ENCODE peak calls at places on chromosome X, in four cellular contexts. Z is Calu3, F is HepG2, O is ovary. G is an unnamed sample.

GRCh38 chrX:71632923-71633657 is 14.8 kb upstream of the CXCR3 start:
- DNase-seq in Z (no peak), F (no peak), O (no peak), G (no peak)

GRCh38 chrX:47191331-47191730 is 2.3 kb upstream of the UBA1 start:
- DNase-seq in Z (peak; percentile 30), O (no peak), F (no peak), G (no peak)

GRCh38 chrX:44459501-44459900 is 83.2 kb downstream of the FUNDC1 start:
- DNase-seq in Z (peak; percentile 21), F (peak; percentile 8), O (no peak), G (no peak)

GRCh38 chrX:53595266-53595810 is 91.2 kb downstream of the HUWE1 start:
- DNase-seq in O (no peak), F (no peak), Z (no peak), G (no peak)

GRCh38 chrX:645024-645376 is 14.4 kb downstream of the SHOX start:
- DNase-seq in O (no peak), Z (no peak), F (no peak), G (no peak)

GRCh38 chrX:23901805-23902204 is 5.9 kb downstream of the APOO start:
- DNase-seq in F (peak; percentile 77), Z (peak; percentile 44), O (peak; percentile 33), G (no peak)

GRCh38 chrX:24002792-24003191 is 24.2 kb downstream of the KLHL15 start:
- DNase-seq in F (no peak), O (no peak), Z (no peak), G (no peak)

GRCh38 chrX:87475793-87476192 is 41.8 kb upstream of the KLHL4 start:
- DNase-seq in O (no peak), F (no peak), Z (no peak), G (no peak)

GRCh38 chrX:47145408-47146120 is 543 bp downstream of the RBM10 start:
- DNase-seq in Z (no peak), O (no peak), F (no peak), G (peak; percentile 47)

GRCh38 chrX:8306296-8306975 is 135.4 kb upstream of the VCX2 start:
- DNase-seq in O (no peak), Z (no peak), F (no peak), G (no peak)

GRCh38 chrX:41559235-41559634 is 112.1 kb downstream of the NYX start:
- DNase-seq in F (no peak), Z (no peak), O (no peak), G (no peak)

GRCh38 chrX:46913710-46914109 is 1.5 kb downstream of the JADE3 start:
- DNase-seq in Z (peak; percentile 5), F (peak; percentile 39), O (peak; percentile 31), G (no peak)

GRCh38 chrX:19190902-19191301 is 68.6 kb upstream of the ADGRG2 start:
- DNase-seq in O (no peak), Z (no peak), F (no peak), G (no peak)

GRCh38 chrX:57044226-57044625 is 48.9 kb upstream of the SPIN3 start:
- DNase-seq in F (no peak), O (no peak), Z (no peak), G (no peak)

GRCh38 chrX:7127058-7127457 is 20.5 kb upstream of the STS start:
- DNase-seq in F (no peak), O (no peak), Z (no peak), G (no peak)

GRCh38 chrX:15882704-15883539 is 28.3 kb upstream of the AP1S2 start:
- DNase-seq in Z (peak; percentile 16), F (no peak), O (no peak), G (no peak)

GRCh38 chrX:43861750-43862149 is 20.5 kb downstream of the MAOB start:
- DNase-seq in O (no peak), Z (peak; percentile 52), F (peak; percentile 56), G (no peak)

GRCh38 chrX:65677954-65678469 is 10.6 kb downstream of the MSN start:
- DNase-seq in Z (peak; percentile 5), F (no peak), O (peak; percentile 44), G (no peak)

GRCh38 chrX:45011131-45011530 is 138.1 kb downstream of the KDM6A start:
- DNase-seq in Z (no peak), O (no peak), F (no peak), G (no peak)

GRCh38 chrX:134776844-134777370 is 118.6 kb upstream of the PLAC1 start:
- DNase-seq in O (no peak), F (no peak), Z (no peak), G (no peak)

GRCh38 chrX:13697440-13697839 is 8.5 kb downstream of the RAB9A start:
- DNase-seq in O (no peak), Z (no peak), F (no peak), G (no peak)

GRCh38 chrX:70134116-70134477 is 850 bp downstream of the IGBP1 start:
- DNase-seq in O (no peak), Z (no peak), F (peak; percentile 3), G (peak; percentile 13)

GRCh38 chrX:63050225-63050624 is 300.9 kb downstream of the SPIN4 start:
- DNase-seq in F (no peak), O (no peak), Z (no peak), G (no peak)

GRCh38 chrX:121869876-121870477 is 822.6 kb downstream of the GLUD2 start:
- DNase-seq in Z (no peak), F (no peak), O (no peak), G (no peak)

GRCh38 chrX:100404851-100405250 is 5.2 kb downstream of the PCDH19 start:
- DNase-seq in O (no peak), F (no peak), Z (no peak), G (no peak)

GRCh38 chrX:38754102-38754790 is 47.0 kb upstream of the MID1IP1 start:
- DNase-seq in Z (peak; percentile 51), F (peak; percentile 19), O (peak; percentile 20), G (peak; percentile 33)

DNA sequence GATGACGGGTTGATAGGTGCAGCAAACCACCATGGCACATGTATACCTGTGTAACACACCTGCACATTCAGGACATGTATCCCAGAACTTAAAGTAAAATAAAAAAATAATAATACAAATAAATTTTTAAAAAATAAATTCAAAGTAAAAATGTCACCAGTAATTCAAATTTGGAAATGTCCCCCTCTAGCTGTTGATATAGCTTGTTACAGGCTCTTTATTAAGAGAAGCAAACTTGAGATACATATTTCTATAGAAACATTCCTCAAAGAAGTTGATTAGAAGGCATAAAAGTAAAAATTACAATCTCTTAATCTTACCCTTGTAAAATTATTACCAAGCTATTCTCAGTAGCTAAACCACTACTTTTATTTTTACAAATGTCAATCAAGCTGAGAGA is 1397.0 kb downstream of the FAM133A start:
- DNase-seq in F (no peak), Z (no peak), O (no peak), G (no peak)
- TF ChIP-seq CTCF in F (no peak), Z (no peak), O (no peak), G (no peak)

DNA sequence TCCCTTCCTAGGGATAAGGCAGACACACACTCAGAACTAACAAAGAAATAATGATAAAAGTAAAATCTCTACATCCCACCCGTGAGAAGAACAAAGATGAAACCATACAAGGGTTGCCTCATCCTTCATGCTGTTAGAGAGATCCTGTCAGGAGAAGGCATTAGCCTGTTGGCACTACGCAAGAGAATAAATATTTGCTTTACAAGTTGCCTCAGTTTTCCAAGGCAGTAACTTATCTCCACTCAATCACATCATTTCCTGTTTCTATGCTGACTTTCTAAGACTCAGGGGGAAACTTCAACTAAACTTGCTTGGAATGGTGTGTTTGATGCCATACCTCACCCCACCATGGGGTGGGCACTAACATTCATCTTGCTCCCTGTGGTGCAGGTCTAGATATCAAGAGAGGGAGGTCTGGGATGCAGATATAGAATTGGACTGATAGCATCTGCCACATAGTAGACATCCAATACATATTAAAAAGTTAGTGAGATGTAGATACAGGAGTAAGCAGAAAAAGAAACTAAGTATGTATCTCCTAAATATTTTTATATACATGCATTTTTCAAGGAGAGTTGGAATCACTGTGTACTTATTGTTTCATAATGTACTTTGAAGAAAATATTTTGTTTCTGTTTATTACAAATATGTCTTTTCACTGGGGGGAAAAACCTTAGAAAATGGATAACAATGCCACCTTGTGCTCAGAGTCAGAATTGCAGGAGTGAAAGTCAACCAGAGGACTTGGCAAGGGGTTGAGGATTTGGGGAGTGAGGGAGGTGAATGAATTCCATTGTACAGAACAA is 57.2 kb upstream of the BEX4 start:
- DNase-seq in Z (peak; percentile 41), F (peak; percentile 6), O (no peak), G (no peak)
- TF ChIP-seq CTCF in Z (peak; percentile 69), F (peak; percentile 59), O (no peak), G (peak; percentile 67)

GRCh38 chrX:99398578-99398977 is 1011.5 kb downstream of the PCDH19 start:
- DNase-seq in F (no peak), O (no peak), Z (no peak), G (no peak)

GRCh38 chrX:99397879-99398278 is 1012.2 kb downstream of the PCDH19 start:
- DNase-seq in Z (no peak), F (no peak), O (no peak), G (no peak)

DNA sequence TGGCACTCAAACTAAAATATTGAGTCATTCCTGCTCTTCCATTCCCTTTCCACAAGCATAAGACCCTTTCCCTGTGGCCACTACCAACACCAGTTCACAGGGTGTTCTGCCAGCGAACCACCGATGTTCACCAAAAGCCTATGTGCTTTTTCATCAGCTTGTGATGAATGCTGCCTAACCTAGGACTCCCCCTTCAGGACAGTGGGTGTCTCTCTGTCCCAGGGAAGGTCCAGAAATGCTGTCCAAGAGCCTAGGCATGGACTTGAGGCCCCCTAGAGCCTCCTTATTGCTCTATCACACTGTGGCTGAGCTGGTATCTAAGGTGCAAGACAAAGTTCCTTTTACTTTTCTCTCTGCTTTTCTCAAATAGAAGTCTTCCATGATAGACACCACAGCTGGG is 1015.6 kb downstream of the PCDH19 start:
- DNase-seq in F (peak; percentile 5), Z (no peak), O (no peak), G (no peak)
- TF ChIP-seq CTCF in F (no peak), Z (no peak), O (no peak), G (no peak)

DNA sequence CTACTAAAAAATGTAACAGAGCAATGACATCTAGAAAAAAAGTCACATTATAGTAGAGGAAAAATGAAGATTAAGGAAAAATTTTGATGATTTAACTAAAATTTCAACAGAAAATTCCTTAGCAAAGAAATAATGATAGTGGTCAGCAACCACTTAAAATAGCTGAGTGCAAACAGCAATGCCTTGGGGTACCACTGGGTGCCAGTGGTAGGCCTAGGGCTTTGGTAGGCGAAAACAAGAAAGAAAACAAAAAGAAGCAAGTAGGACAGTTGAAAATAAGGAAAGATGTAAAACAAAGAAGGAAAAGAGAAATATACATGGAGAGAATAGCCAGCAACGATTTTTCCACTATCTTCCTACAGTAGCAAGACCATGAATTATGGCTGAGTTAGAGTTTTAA is 313.5 kb upstream of the IRS4 start:
- DNase-seq in O (no peak), Z (peak; percentile 6), F (no peak), G (no peak)
- TF ChIP-seq CTCF in O (no peak), Z (no peak), F (no peak), G (peak; percentile 24)

GRCh38 chrX:145178268-145178667 is 69.0 kb upstream of the SPANXN1 start:
- DNase-seq in O (no peak), Z (no peak), F (no peak), G (no peak)
- TF ChIP-seq CTCF in O (no peak), Z (no peak), F (no peak), G (peak; percentile 59)

GRCh38 chrX:28638775-28639174 is 51.5 kb downstream of the IL1RAPL1 start:
- DNase-seq in Z (no peak), O (no peak), F (no peak), G (no peak)

DNA sequence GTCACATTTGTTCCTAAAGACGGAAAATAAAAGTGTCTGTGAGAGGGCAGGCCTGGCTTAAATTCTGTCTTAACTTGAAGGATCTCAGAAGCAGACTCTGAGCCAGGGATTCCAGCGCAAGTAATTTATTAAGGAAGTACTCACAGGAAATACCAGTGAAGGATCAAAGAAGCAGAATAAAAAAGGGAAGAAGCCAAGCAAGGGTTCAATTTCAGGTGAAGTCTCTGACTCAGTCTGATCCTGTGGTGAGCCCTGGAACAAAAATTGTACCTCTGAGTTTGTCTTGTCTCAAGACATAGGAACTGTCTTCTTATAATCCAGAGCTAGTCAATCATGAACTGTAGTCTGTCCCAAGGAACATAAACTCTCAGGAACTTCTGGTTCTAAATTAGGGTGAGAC is 52.3 kb downstream of the IL1RAPL1 start:
- DNase-seq in F (no peak), O (no peak), Z (no peak), G (no peak)
- TF ChIP-seq CTCF in F (no peak), O (no peak), Z (no peak), G (no peak)

G was measured in glutamatergic neuron.